ENCODE peak calls at places on chromosomes 3 and 15, in ten cellular contexts. D is GM10248, O is kidney, B is A549, W is WERI-Rb-1, L is endothelial cell, T is lung, Q is HCT116, G is HFFc6, M is heart left ventricle. Y is an unnamed sample.
A peak's percentile ranks its signal among the peaks of the same experiment; 100 is the strongest.

GRCh38 chr3:189632238-189632637 is 1.0 kb downstream of the TP63 start:
- DNase-seq in O (no peak), G (no peak), B (peak; percentile 11), D (peak; percentile 15), M (no peak), T (no peak), L (no peak), W (no peak), Q (no peak), Y (no peak)

GRCh38 chr3:152835311-152836102 is 576 bp downstream of the P2RY1 start:
- DNase-seq in G (no peak), D (peak; percentile 69), T (peak; percentile 58), M (peak; percentile 58), O (peak; percentile 88), W (peak; percentile 75), L (peak; percentile 63), B (peak; percentile 70), Q (no peak), Y (no peak)

GRCh38 chr3:70506775-70507174 is 194.3 kb upstream of the MDFIC2 start:
- DNase-seq in L (no peak), Q (no peak), D (no peak), W (no peak), M (no peak), O (no peak), T (no peak), B (no peak), G (no peak), Y (no peak)

GRCh38 chr15:82968066-82968465 is 15.5 kb upstream of the HOMER2 start:
- DNase-seq in M (no peak), T (no peak), L (no peak), D (no peak), O (no peak), B (no peak), G (peak; percentile 56), W (no peak), Q (no peak), Y (no peak)

GRCh38 chr3:75138345-75138744 is 523.9 kb upstream of the CNTN3 start:
- DNase-seq in Q (no peak), L (no peak), B (no peak), M (no peak), T (no peak), W (no peak), G (no peak), D (no peak), O (no peak), Y (no peak)

GRCh38 chr3:133644768-133645167 is 17.0 kb downstream of the TOPBP1 start:
- DNase-seq in M (no peak), T (no peak), W (no peak), G (peak; percentile 92), Q (no peak), O (no peak), D (no peak), B (peak; percentile 80), L (no peak), Y (no peak)

GRCh38 chr3:127059032-127059560 is 76.2 kb downstream of the PLXNA1 start:
- DNase-seq in G (no peak), Q (no peak), L (no peak), D (no peak), T (no peak), B (no peak), W (no peak), O (no peak), M (no peak), Y (no peak)

GRCh38 chr3:140268103-140268502 is 333.1 kb downstream of the CLSTN2 start:
- DNase-seq in D (no peak), W (no peak), T (no peak), L (no peak), O (no peak), M (no peak), G (no peak), Q (no peak), B (no peak), Y (no peak)

GRCh38 chr3:168116279-168116678 is 20.6 kb upstream of the GOLIM4 start:
- DNase-seq in Q (no peak), G (no peak), D (no peak), O (no peak), T (peak; percentile 80), M (peak; percentile 58), W (no peak), L (no peak), B (no peak), Y (no peak)

GRCh38 chr3:160667452-160667851 is 9.5 kb upstream of the ARL14 start:
- DNase-seq in B (peak; percentile 69), Q (peak; percentile 91), O (no peak), T (no peak), G (peak; percentile 79), W (no peak), D (no peak), M (no peak), L (no peak), Y (no peak)

GRCh38 chr3:190210608-190211007 is 89.9 kb upstream of the P3H2 start:
- DNase-seq in Q (no peak), B (no peak), O (no peak), G (no peak), T (no peak), L (no peak), W (no peak), D (peak; percentile 21), M (no peak), Y (no peak)

GRCh38 chr15:80613762-80614365 is 81.2 kb upstream of the ABHD17C start:
- DNase-seq in G (no peak), W (no peak), M (no peak), L (no peak), Q (no peak), B (no peak), D (no peak), O (no peak), T (peak; percentile 19), Y (no peak)

GRCh38 chr3:30302027-30302426 is 304.4 kb upstream of the TGFBR2 start:
- DNase-seq in G (no peak), B (peak; percentile 23), W (no peak), T (no peak), L (no peak), M (no peak), Q (no peak), D (no peak), O (no peak), Y (no peak)

GRCh38 chr3:46709147-46709654 is 8.0 kb downstream of the TMIE start:
- DNase-seq in L (no peak), M (no peak), D (no peak), O (no peak), T (no peak), W (no peak), Q (no peak), G (no peak), B (no peak), Y (peak; percentile 9)

DNA sequence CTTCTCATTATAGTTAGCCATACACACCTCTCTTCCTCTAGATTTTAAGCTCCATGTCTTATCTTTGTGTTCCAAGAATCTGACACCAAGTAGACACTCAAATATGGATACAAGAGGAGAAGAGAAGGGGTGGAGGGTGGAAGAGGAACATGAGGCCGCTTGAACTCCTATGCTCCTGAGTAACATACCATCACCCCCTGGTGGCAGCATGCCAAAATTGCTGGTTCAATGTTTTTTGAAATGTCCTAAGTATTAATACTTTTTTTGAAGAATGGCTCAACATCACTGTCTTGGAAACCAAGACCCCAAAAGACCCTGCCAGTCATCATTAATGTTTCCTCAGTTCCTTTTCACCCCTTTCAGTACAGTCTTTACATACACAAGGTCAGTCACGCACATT is 71.8 kb upstream of the HACD2 start:
- DNase-seq in W (no peak), M (no peak), D (no peak), G (no peak), Q (no peak), L (no peak), O (peak; percentile 20), T (no peak), B (peak; percentile 34), Y (no peak)
- TF ChIP-seq CTCF in W (peak; percentile 37), M (no peak), D (no peak), G (peak; percentile 62), Q (peak; percentile 49), L (peak; percentile 39), O (no peak), T (no peak), B (peak; percentile 8), Y (no peak)

DNA sequence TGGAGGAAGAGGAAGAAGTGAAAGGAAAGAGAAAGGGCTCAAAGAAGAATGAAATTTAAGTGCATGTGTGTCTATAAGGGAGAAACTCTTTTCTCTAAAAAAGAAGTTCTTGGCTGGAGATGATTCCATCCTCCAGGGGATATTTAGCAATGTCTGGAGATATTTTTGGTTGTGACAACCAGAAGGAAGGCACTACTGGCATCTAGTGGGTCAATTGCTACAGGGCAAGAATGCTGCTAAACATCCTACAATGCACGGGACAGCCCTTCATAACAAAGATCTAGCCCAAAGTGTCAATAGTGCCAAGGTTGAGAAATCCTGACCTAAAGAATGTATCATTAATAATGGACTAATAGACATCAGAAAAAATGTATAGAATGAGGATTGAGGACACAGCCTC is 57.4 kb upstream of the ST3GAL6 start:
- DNase-seq in G (peak; percentile 60), B (no peak), M (no peak), T (no peak), Q (no peak), O (no peak), W (no peak), L (no peak), D (no peak), Y (no peak)
- TF ChIP-seq CTCF in G (peak; percentile 70), B (no peak), M (no peak), T (no peak), Q (peak; percentile 36), O (no peak), W (no peak), L (no peak), D (no peak), Y (no peak)

GRCh38 chr3:115040673-115041286 is 106.3 kb downstream of the ZBTB20 start:
- DNase-seq in B (peak; percentile 33), G (peak; percentile 43), W (peak; percentile 10), Q (peak; percentile 16), D (peak; percentile 37), T (no peak), M (peak; percentile 26), L (peak; percentile 31), O (no peak), Y (no peak)
- TF ChIP-seq CTCF in B (peak; percentile 66), G (peak; percentile 89), W (peak; percentile 31), Q (peak; percentile 80), D (peak; percentile 57), T (peak; percentile 35), M (peak; percentile 63), L (peak; percentile 75), O (peak; percentile 50), Y (peak; percentile 75)

GRCh38 chr15:72344602-72345001 is 24.6 kb upstream of the CELF6 start:
- DNase-seq in T (no peak), W (no peak), D (no peak), B (no peak), M (no peak), G (no peak), O (no peak), Q (no peak), L (no peak), Y (no peak)

GRCh38 chr15:72340366-72340765 is 20.4 kb upstream of the CELF6 start:
- DNase-seq in G (peak; percentile 25), O (no peak), W (no peak), Q (no peak), D (no peak), B (peak; percentile 23), M (no peak), T (no peak), L (no peak), Y (no peak)

GRCh38 chr15:72339777-72340177 is 19.8 kb upstream of the CELF6 start:
- DNase-seq in L (no peak), G (peak; percentile 96), M (no peak), W (no peak), O (no peak), Q (no peak), B (peak; percentile 89), T (no peak), D (no peak), Y (no peak)

GRCh38 chr15:72341361-72341760 is 21.4 kb upstream of the CELF6 start:
- DNase-seq in Q (peak; percentile 7), D (no peak), L (peak; percentile 70), W (peak; percentile 85), T (no peak), M (no peak), O (no peak), B (peak; percentile 65), G (no peak), Y (no peak)

GRCh38 chr15:72342385-72342784 is 22.4 kb upstream of the CELF6 start:
- DNase-seq in G (no peak), W (peak; percentile 77), Q (peak; percentile 7), O (no peak), M (no peak), B (peak; percentile 63), T (no peak), L (peak; percentile 74), D (no peak), Y (no peak)
- TF ChIP-seq CTCF in G (peak; percentile 66), W (peak; percentile 66), Q (peak; percentile 63), O (peak; percentile 36), M (peak; percentile 44), B (peak; percentile 54), T (peak; percentile 13), L (no peak), D (peak; percentile 28), Y (no peak)